ENCODE peak calls at places on chromosomes 5 and 9, in eight cellular contexts. Z is neural crest cell; I is iris pigment epithelial cell; L is stimulated activated CD8-positive, alpha-beta memory T cell treated with anti-CD3 and anti-CD28 coated beads, Interleukin-12 subunit alpha, Interleukin-12 subunit beta, amount 100 ng/mL, for 1 hour; D is SK-MEL-5; Q is fibroblast of lung; S is bronchial epithelial cell; C is AG08395. R is an unnamed sample.

GRCh38 chr9:70405808-70406445 is 8.5 kb downstream of the KLF9 start:
- DNase-seq in Z (no peak), I (no peak), L (no peak), D (no peak), Q (no peak), S (no peak), C (no peak), R (no peak)

GRCh38 chr9:112705773-112706427 is 12.0 kb downstream of the INIP start:
- DNase-seq in Z (peak), I (peak), L (no peak), D (peak), Q (peak), S (peak), C (peak), R (no peak)

GRCh38 chr9:36204906-36205547 is 14.3 kb downstream of the CLTA start:
- DNase-seq in Z (no peak), I (no peak), L (no peak), D (peak), Q (no peak), S (no peak), C (no peak), R (no peak)

GRCh38 chr5:163269624-163270023 is 167.8 kb upstream of the CCNG1 start:
- DNase-seq in Z (no peak), I (no peak), L (no peak), D (peak), Q (no peak), S (no peak), C (no peak), R (no peak)

GRCh38 chr5:36156619-36157018 is 4.7 kb downstream of the SKP2 start:
- DNase-seq in Z (no peak), I (peak), L (no peak), D (no peak), Q (no peak), S (peak), C (peak), R (no peak)

GRCh38 chr9:128946544-128946943 is 859 bp downstream of the DOLK start:
- DNase-seq in Z (no peak), I (no peak), L (no peak), D (no peak), Q (no peak), S (no peak), C (no peak), R (no peak)

GRCh38 chr9:131835132-131835910 is 95.4 kb upstream of the RAPGEF1 start:
- DNase-seq in Z (no peak), I (peak), L (no peak), D (no peak), Q (peak), S (no peak), C (no peak), R (no peak)

GRCh38 chr5:81140942-81141341 is 92.2 kb upstream of the CKMT2 start:
- DNase-seq in Z (no peak), I (peak), L (no peak), D (no peak), Q (peak), S (no peak), C (peak), R (no peak)

GRCh38 chr5:101390317-101390908 is 487.3 kb upstream of the ST8SIA4 start:
- DNase-seq in Z (peak), I (peak), L (no peak), D (peak), Q (peak), S (peak), C (peak), R (no peak)

GRCh38 chr9:76599970-76600369 is 141.0 kb downstream of the GCNT1 start:
- DNase-seq in Z (no peak), I (no peak), L (no peak), D (no peak), Q (no peak), S (no peak), C (no peak), R (no peak)

GRCh38 chr5:171316258-171317121 is 7.4 kb downstream of the TLX3 start:
- DNase-seq in Z (no peak), I (no peak), L (no peak), D (no peak), Q (peak), S (no peak), C (no peak), R (no peak)

GRCh38 chr5:119274767-119275130 is 81.1 kb upstream of the TNFAIP8 start:
- DNase-seq in Z (no peak), I (peak), L (no peak), D (no peak), Q (peak), S (peak), C (peak), R (no peak)

GRCh38 chr5:107640568-107640967 is 30.2 kb downstream of the EFNA5 start:
- DNase-seq in Z (no peak), I (no peak), L (no peak), D (peak), Q (no peak), S (no peak), C (no peak), R (no peak)